ENCODE peak calls at places on chromosomes 11 and 22, in four cellular contexts. H is tibial artery, W is Karpas-422, D is upper lobe of left lung. U is an unnamed sample.
A peak's percentile ranks its signal among the peaks of the same experiment; 100 is the strongest.

GRCh38 chr11:101915811-101916291 is 471 bp downstream of the ANGPTL5 start:
- DNase-seq in H (no peak), W (peak; percentile 95), D (no peak), U (no peak)

GRCh38 chr22:30763815-30764686 is 69.4 kb downstream of the OSBP2 start:
- DNase-seq in H (no peak), W (peak; percentile 88), D (peak; percentile 37), U (peak; percentile 23)

GRCh38 chr11:85154294-85154693 is 472.9 kb downstream of the DLG2 start:
- DNase-seq in H (no peak), W (no peak), D (no peak), U (no peak)

GRCh38 chr22:19631899-19632670 is 82.2 kb upstream of the SEPTIN5 start:
- DNase-seq in H (peak; percentile 50), W (peak; percentile 80), D (no peak), U (no peak)

GRCh38 chr22:37343343-37343742 is 61.0 kb downstream of the CYTH4 start:
- DNase-seq in H (no peak), W (no peak), D (no peak), U (no peak)

GRCh38 chr22:23517804-23518380 is 62.2 kb downstream of the IGLL1 start:
- DNase-seq in H (no peak), W (no peak), D (no peak), U (no peak)

GRCh38 chr22:30868663-30869385 is 99.8 kb downstream of the MORC2 start:
- DNase-seq in H (peak; percentile 34), W (no peak), D (no peak), U (peak; percentile 1)

GRCh38 chr11:127071606-127072005 is 71.0 kb upstream of the KIRREL3 start:
- DNase-seq in H (no peak), W (no peak), D (no peak), U (no peak)

GRCh38 chr11:78408619-78409018 is 9.0 kb downstream of the GAB2 start:
- DNase-seq in H (no peak), W (peak; percentile 19), D (no peak), U (no peak)
- H3K9me3 ChIP-seq in H (no peaks in the 10 kb centered on the region), W (peaks cover 9% of the 10 kb centered on the region), D (peaks cover 6% of the 10 kb centered on the region), U (no peaks in the 10 kb centered on the region)

DNA sequence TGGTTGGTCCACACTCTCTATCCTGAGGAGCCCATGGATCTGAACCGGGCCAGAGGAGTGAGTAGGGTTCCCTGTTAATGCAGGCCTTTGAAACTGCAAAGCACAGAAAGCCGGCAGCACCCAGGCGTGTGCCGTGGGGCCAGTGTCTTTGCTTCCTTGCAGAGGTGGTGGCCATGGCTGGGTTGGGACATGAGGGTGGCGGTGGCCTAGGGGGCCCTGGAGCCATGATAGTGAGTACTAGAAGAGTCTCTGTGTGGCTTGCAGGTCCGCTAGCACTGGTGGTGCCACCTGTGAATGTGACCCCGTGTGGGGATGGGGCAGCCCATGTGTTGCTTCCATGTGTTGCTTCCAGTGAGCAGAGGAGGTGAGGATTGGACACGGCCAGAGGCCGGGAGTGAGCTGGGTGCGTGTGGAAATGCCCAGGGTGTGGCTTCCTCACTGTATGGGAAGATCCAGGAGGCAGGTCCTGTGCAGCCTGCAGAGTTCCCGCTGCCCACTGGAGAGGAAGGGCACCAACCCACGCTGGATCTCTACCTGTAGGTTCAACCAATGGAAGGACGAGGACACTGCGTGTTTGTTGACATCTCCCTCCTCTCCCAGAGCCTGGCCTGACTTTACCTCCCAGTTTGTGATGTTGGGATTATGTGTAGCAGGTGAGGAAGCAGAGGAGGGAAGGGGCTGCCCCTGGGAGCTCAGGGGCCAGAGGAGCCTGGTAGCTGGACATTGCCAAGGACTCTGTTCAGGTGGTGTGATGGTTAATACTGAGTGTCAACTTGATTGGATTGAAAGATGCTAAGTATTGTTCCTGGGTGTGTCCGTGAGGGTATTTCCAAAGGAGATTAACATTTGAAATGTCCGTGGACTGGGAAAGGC is 796.6 kb downstream of the TBC1D22A start:
- DNase-seq in H (no peak), W (no peak), D (no peak), U (no peak)
- H3K9me3 ChIP-seq in H (no peaks in the 10 kb centered on the region), W (no peaks in the 10 kb centered on the region), D (no peaks in the 10 kb centered on the region), U (no peaks in the 10 kb centered on the region)

GRCh38 chr11:70666336-70666735 is 268.0 kb downstream of the CTTN start:
- DNase-seq in H (no peak), W (no peak), D (no peak), U (no peak)
- H3K9me3 ChIP-seq in H (no peaks in the 10 kb centered on the region), W (no peaks in the 10 kb centered on the region), D (no peaks in the 10 kb centered on the region), U (no peaks in the 10 kb centered on the region)

GRCh38 chr11:1414650-1415049 is 24.9 kb downstream of the BRSK2 start:
- DNase-seq in H (no peak), W (no peak), D (no peak), U (no peak)
- H3K9me3 ChIP-seq in H (peaks cover 12% of the 10 kb centered on the region), W (peaks cover 4% of the 10 kb centered on the region), D (peaks cover 28% of the 10 kb centered on the region), U (peaks cover 2% of the 10 kb centered on the region)

GRCh38 chr11:114938799-114939198 is 260.5 kb downstream of the NXPE2 start:
- DNase-seq in H (no peak), W (no peak), D (no peak), U (no peak)
- H3K9me3 ChIP-seq in H (no peaks in the 10 kb centered on the region), W (no peaks in the 10 kb centered on the region), D (peaks cover 9% of the 10 kb centered on the region), U (no peaks in the 10 kb centered on the region)

GRCh38 chr11:134170909-134171281 is 52.9 kb downstream of the NCAPD3 start:
- DNase-seq in H (no peak), W (no peak), D (no peak), U (no peak)

GRCh38 chr11:134173296-134173695 is 50.5 kb downstream of the NCAPD3 start:
- DNase-seq in H (no peak), W (no peak), D (no peak), U (no peak)

GRCh38 chr11:134176284-134176683 is 47.5 kb downstream of the NCAPD3 start:
- DNase-seq in H (no peak), W (no peak), D (no peak), U (no peak)

GRCh38 chr11:134170177-134170908 is 53.4 kb downstream of the NCAPD3 start:
- DNase-seq in H (no peak), W (no peak), D (no peak), U (no peak)

DNA sequence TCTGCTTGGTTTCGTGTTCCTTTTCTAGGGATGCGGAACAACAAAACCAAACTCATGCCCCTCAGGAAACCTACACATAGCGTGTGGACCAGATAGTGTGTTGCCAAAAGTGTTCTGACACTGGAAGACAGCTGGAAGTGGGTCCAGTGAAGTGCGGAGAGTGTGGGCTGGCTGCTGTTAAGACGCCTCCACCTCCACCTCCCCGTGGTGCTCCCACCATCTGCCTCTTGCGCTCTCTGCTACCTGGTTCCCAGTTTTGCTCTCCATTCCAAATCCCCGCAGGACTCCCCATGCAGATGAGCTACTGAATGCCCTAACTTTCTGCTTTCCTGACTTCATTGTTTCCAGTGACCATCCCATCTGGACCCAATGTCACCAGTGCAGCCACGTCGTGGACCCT is 51.8 kb downstream of the NCAPD3 start:
- DNase-seq in H (no peak), W (no peak), D (no peak), U (no peak)
- H3K9me3 ChIP-seq in H (no peaks in the 10 kb centered on the region), W (no peaks in the 10 kb centered on the region), D (no peaks in the 10 kb centered on the region), U (no peaks in the 10 kb centered on the region)

GRCh38 chr22:46196268-46196667 is 45.9 kb downstream of the PPARA start:
- DNase-seq in H (no peak), W (no peak), D (no peak), U (no peak)
- H3K9me3 ChIP-seq in H (no peaks in the 10 kb centered on the region), W (no peaks in the 10 kb centered on the region), D (no peaks in the 10 kb centered on the region), U (no peaks in the 10 kb centered on the region)

GRCh38 chr11:34897171-34897870 is 18.9 kb downstream of the APIP start:
- DNase-seq in H (no peak), W (no peak), D (no peak), U (no peak)
- H3K9me3 ChIP-seq in H (no peaks in the 10 kb centered on the region), W (peaks cover 32% of the 10 kb centered on the region), D (peaks cover 28% of the 10 kb centered on the region), U (peaks cover 5% of the 10 kb centered on the region)

DNA sequence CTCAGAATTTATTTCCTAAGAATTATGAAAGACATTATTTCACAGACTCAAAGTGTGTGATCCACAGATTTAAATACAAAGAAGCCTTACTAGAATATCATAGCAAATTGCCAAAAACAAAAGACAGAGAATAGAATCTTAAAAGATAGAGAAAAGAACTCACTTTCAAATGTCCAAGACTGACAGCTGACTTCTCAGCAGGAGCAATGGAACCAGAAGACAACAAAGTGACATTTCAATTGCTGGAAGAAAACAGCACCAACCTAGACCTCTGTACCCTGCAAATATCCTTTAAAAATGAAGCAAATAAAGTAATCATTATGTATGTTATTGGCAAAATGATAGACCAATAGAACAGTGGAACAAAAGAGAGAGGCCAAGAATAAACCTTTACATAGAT is 109.2 kb downstream of the TTC17 start:
- DNase-seq in H (no peak), W (no peak), D (no peak), U (no peak)
- H3K9me3 ChIP-seq in H (no peaks in the 10 kb centered on the region), W (no peaks in the 10 kb centered on the region), D (peaks cover 8% of the 10 kb centered on the region), U (peaks cover 9% of the 10 kb centered on the region)

DNA sequence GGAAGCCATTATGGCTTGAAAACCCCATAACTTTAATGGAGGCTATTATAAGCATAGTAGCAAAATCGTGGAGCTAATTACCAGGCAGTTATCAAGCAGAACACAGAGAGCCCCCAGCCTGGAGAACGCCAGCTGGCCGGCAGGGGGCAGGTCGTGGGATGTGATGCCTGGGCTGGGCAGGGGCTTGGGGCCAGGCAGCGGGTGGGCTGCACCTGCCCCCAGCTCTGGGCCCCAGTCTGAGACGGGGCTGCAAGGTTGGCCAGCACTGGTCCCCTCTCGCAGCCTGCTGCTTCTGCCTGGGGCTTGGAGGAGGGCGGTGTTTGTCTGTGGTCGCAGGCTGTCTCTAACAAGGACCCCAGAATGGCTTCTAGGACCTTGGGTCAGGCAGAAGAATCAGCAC is 20.9 kb downstream of the B3GAT1 start:
- DNase-seq in H (no peak), W (no peak), D (no peak), U (no peak)
- H3K9me3 ChIP-seq in H (no peaks in the 10 kb centered on the region), W (no peaks in the 10 kb centered on the region), D (no peaks in the 10 kb centered on the region), U (no peaks in the 10 kb centered on the region)